ENCODE peak calls at places on chromosome 14, in ten cellular contexts. One of them, this sample, is unnamed.

GRCh38 chr14:24851837-24852236 is 198.1 kb downstream of the STXBP6 start:
- ATAC-seq in aorta: no peak
- ATAC-seq in upper lobe of right lung: peak; percentile 27
- ATAC-seq in T-cell: no peak
- ATAC-seq in stimulated activated naive CD8-positive, alpha-beta T cell treated with anti-CD3 and anti-CD28 coated beads, Interleukin-15, amount 100 ng/mL, for 72 hours: no peak
- ATAC-seq in central memory CD8-positive, alpha-beta T cell: no peak
- ATAC-seq in sciatic nerve: no peak
- ATAC-seq in activated CD8-positive, alpha-beta memory T cell treated with anti-CD3 and anti-CD28 coated beads, Interleukin-2, amount 10 ng/mL, durations not matched to agents 7 days and 5 days: no peak
- ATAC-seq in heart right ventricle: no peak
- ATAC-seq in right cardiac atrium: no peak
- ATAC-seq in this sample: no peak

GRCh38 chr14:38629412-38629811 is 373.5 kb upstream of the CLEC14A start:
- ATAC-seq in T-cell: no peak
- ATAC-seq in central memory CD8-positive, alpha-beta T cell: no peak
- ATAC-seq in upper lobe of right lung: no peak
- ATAC-seq in activated CD8-positive, alpha-beta memory T cell treated with anti-CD3 and anti-CD28 coated beads, Interleukin-2, amount 10 ng/mL, durations not matched to agents 7 days and 5 days: no peak
- ATAC-seq in sciatic nerve: no peak
- ATAC-seq in stimulated activated naive CD8-positive, alpha-beta T cell treated with anti-CD3 and anti-CD28 coated beads, Interleukin-15, amount 100 ng/mL, for 72 hours: no peak
- ATAC-seq in aorta: no peak
- ATAC-seq in right cardiac atrium: no peak
- ATAC-seq in heart right ventricle: no peak
- ATAC-seq in this sample: no peak

GRCh38 chr14:64209428-64210165 is 84.6 kb downstream of the ESR2 start:
- ATAC-seq in upper lobe of right lung: peak; percentile 81
- ATAC-seq in right cardiac atrium: peak; percentile 82
- ATAC-seq in activated CD8-positive, alpha-beta memory T cell treated with anti-CD3 and anti-CD28 coated beads, Interleukin-2, amount 10 ng/mL, durations not matched to agents 7 days and 5 days: no peak
- ATAC-seq in aorta: peak; percentile 5
- ATAC-seq in heart right ventricle: peak; percentile 78
- ATAC-seq in central memory CD8-positive, alpha-beta T cell: no peak
- ATAC-seq in T-cell: no peak
- ATAC-seq in sciatic nerve: peak; percentile 70
- ATAC-seq in stimulated activated naive CD8-positive, alpha-beta T cell treated with anti-CD3 and anti-CD28 coated beads, Interleukin-15, amount 100 ng/mL, for 72 hours: no peak
- ATAC-seq in this sample: peak; percentile 71

GRCh38 chr14:96945721-96946120 is 148.5 kb downstream of the VRK1 start:
- ATAC-seq in T-cell: no peak
- ATAC-seq in aorta: no peak
- ATAC-seq in upper lobe of right lung: no peak
- ATAC-seq in activated CD8-positive, alpha-beta memory T cell treated with anti-CD3 and anti-CD28 coated beads, Interleukin-2, amount 10 ng/mL, durations not matched to agents 7 days and 5 days: no peak
- ATAC-seq in right cardiac atrium: no peak
- ATAC-seq in stimulated activated naive CD8-positive, alpha-beta T cell treated with anti-CD3 and anti-CD28 coated beads, Interleukin-15, amount 100 ng/mL, for 72 hours: no peak
- ATAC-seq in sciatic nerve: no peak
- ATAC-seq in central memory CD8-positive, alpha-beta T cell: no peak
- ATAC-seq in heart right ventricle: no peak
- ATAC-seq in this sample: no peak

GRCh38 chr14:85447883-85448282 is 82.1 kb upstream of the FLRT2 start:
- ATAC-seq in aorta: no peak
- ATAC-seq in central memory CD8-positive, alpha-beta T cell: no peak
- ATAC-seq in upper lobe of right lung: no peak
- ATAC-seq in T-cell: no peak
- ATAC-seq in stimulated activated naive CD8-positive, alpha-beta T cell treated with anti-CD3 and anti-CD28 coated beads, Interleukin-15, amount 100 ng/mL, for 72 hours: no peak
- ATAC-seq in activated CD8-positive, alpha-beta memory T cell treated with anti-CD3 and anti-CD28 coated beads, Interleukin-2, amount 10 ng/mL, durations not matched to agents 7 days and 5 days: no peak
- ATAC-seq in right cardiac atrium: no peak
- ATAC-seq in heart right ventricle: no peak
- ATAC-seq in sciatic nerve: no peak
- ATAC-seq in this sample: no peak

GRCh38 chr14:94636744-94637412 is 24.7 kb downstream of the SERPINA3 start:
- ATAC-seq in central memory CD8-positive, alpha-beta T cell: no peak
- ATAC-seq in right cardiac atrium: no peak
- ATAC-seq in activated CD8-positive, alpha-beta memory T cell treated with anti-CD3 and anti-CD28 coated beads, Interleukin-2, amount 10 ng/mL, durations not matched to agents 7 days and 5 days: no peak
- ATAC-seq in stimulated activated naive CD8-positive, alpha-beta T cell treated with anti-CD3 and anti-CD28 coated beads, Interleukin-15, amount 100 ng/mL, for 72 hours: no peak
- ATAC-seq in upper lobe of right lung: no peak
- ATAC-seq in sciatic nerve: no peak
- ATAC-seq in T-cell: no peak
- ATAC-seq in heart right ventricle: no peak
- ATAC-seq in aorta: no peak
- ATAC-seq in this sample: no peak

GRCh38 chr14:54425068-54425467 is 16.1 kb downstream of the CNIH1 start:
- ATAC-seq in right cardiac atrium: no peak
- ATAC-seq in stimulated activated naive CD8-positive, alpha-beta T cell treated with anti-CD3 and anti-CD28 coated beads, Interleukin-15, amount 100 ng/mL, for 72 hours: no peak
- ATAC-seq in aorta: no peak
- ATAC-seq in heart right ventricle: no peak
- ATAC-seq in sciatic nerve: no peak
- ATAC-seq in T-cell: no peak
- ATAC-seq in activated CD8-positive, alpha-beta memory T cell treated with anti-CD3 and anti-CD28 coated beads, Interleukin-2, amount 10 ng/mL, durations not matched to agents 7 days and 5 days: no peak
- ATAC-seq in upper lobe of right lung: no peak
- ATAC-seq in central memory CD8-positive, alpha-beta T cell: no peak
- ATAC-seq in this sample: no peak

GRCh38 chr14:52926994-52927393 is 23.9 kb downstream of the FERMT2 start:
- ATAC-seq in T-cell: no peak
- ATAC-seq in activated CD8-positive, alpha-beta memory T cell treated with anti-CD3 and anti-CD28 coated beads, Interleukin-2, amount 10 ng/mL, durations not matched to agents 7 days and 5 days: no peak
- ATAC-seq in stimulated activated naive CD8-positive, alpha-beta T cell treated with anti-CD3 and anti-CD28 coated beads, Interleukin-15, amount 100 ng/mL, for 72 hours: no peak
- ATAC-seq in upper lobe of right lung: no peak
- ATAC-seq in central memory CD8-positive, alpha-beta T cell: no peak
- ATAC-seq in aorta: peak; percentile 56
- ATAC-seq in heart right ventricle: peak; percentile 29
- ATAC-seq in sciatic nerve: peak; percentile 71
- ATAC-seq in right cardiac atrium: peak; percentile 19
- ATAC-seq in this sample: peak; percentile 29

GRCh38 chr14:85701116-85701515 is 171.2 kb downstream of the FLRT2 start:
- ATAC-seq in activated CD8-positive, alpha-beta memory T cell treated with anti-CD3 and anti-CD28 coated beads, Interleukin-2, amount 10 ng/mL, durations not matched to agents 7 days and 5 days: no peak
- ATAC-seq in right cardiac atrium: no peak
- ATAC-seq in aorta: no peak
- ATAC-seq in T-cell: no peak
- ATAC-seq in central memory CD8-positive, alpha-beta T cell: no peak
- ATAC-seq in heart right ventricle: no peak
- ATAC-seq in stimulated activated naive CD8-positive, alpha-beta T cell treated with anti-CD3 and anti-CD28 coated beads, Interleukin-15, amount 100 ng/mL, for 72 hours: no peak
- ATAC-seq in upper lobe of right lung: no peak
- ATAC-seq in sciatic nerve: no peak
- ATAC-seq in this sample: no peak

GRCh38 chr14:39467889-39468524 is 35.8 kb upstream of the FBXO33 start:
- ATAC-seq in heart right ventricle: no peak
- ATAC-seq in central memory CD8-positive, alpha-beta T cell: no peak
- ATAC-seq in right cardiac atrium: no peak
- ATAC-seq in stimulated activated naive CD8-positive, alpha-beta T cell treated with anti-CD3 and anti-CD28 coated beads, Interleukin-15, amount 100 ng/mL, for 72 hours: peak; percentile 70
- ATAC-seq in T-cell: no peak
- ATAC-seq in sciatic nerve: no peak
- ATAC-seq in activated CD8-positive, alpha-beta memory T cell treated with anti-CD3 and anti-CD28 coated beads, Interleukin-2, amount 10 ng/mL, durations not matched to agents 7 days and 5 days: peak; percentile 64
- ATAC-seq in aorta: no peak
- ATAC-seq in upper lobe of right lung: peak; percentile 71
- ATAC-seq in this sample: no peak

GRCh38 chr14:67850066-67850830 is 30.7 kb downstream of the RAD51B start:
- ATAC-seq in aorta: no peak
- ATAC-seq in T-cell: no peak
- ATAC-seq in sciatic nerve: no peak
- ATAC-seq in right cardiac atrium: no peak
- ATAC-seq in upper lobe of right lung: no peak
- ATAC-seq in stimulated activated naive CD8-positive, alpha-beta T cell treated with anti-CD3 and anti-CD28 coated beads, Interleukin-15, amount 100 ng/mL, for 72 hours: no peak
- ATAC-seq in central memory CD8-positive, alpha-beta T cell: no peak
- ATAC-seq in activated CD8-positive, alpha-beta memory T cell treated with anti-CD3 and anti-CD28 coated beads, Interleukin-2, amount 10 ng/mL, durations not matched to agents 7 days and 5 days: no peak
- ATAC-seq in heart right ventricle: no peak
- ATAC-seq in this sample: no peak

GRCh38 chr14:70887207-70888150 is 19.8 kb upstream of the PCNX1 start:
- ATAC-seq in right cardiac atrium: no peak
- ATAC-seq in sciatic nerve: peak; percentile 71
- ATAC-seq in T-cell: no peak
- ATAC-seq in activated CD8-positive, alpha-beta memory T cell treated with anti-CD3 and anti-CD28 coated beads, Interleukin-2, amount 10 ng/mL, durations not matched to agents 7 days and 5 days: peak; percentile 21
- ATAC-seq in stimulated activated naive CD8-positive, alpha-beta T cell treated with anti-CD3 and anti-CD28 coated beads, Interleukin-15, amount 100 ng/mL, for 72 hours: peak; percentile 44
- ATAC-seq in heart right ventricle: no peak
- ATAC-seq in central memory CD8-positive, alpha-beta T cell: no peak
- ATAC-seq in upper lobe of right lung: peak; percentile 49
- ATAC-seq in aorta: no peak
- ATAC-seq in this sample: peak; percentile 70

GRCh38 chr14:91444335-91445020 is 26.9 kb upstream of the CCDC88C start:
- ATAC-seq in stimulated activated naive CD8-positive, alpha-beta T cell treated with anti-CD3 and anti-CD28 coated beads, Interleukin-15, amount 100 ng/mL, for 72 hours: no peak
- ATAC-seq in sciatic nerve: no peak
- ATAC-seq in right cardiac atrium: no peak
- ATAC-seq in heart right ventricle: no peak
- ATAC-seq in activated CD8-positive, alpha-beta memory T cell treated with anti-CD3 and anti-CD28 coated beads, Interleukin-2, amount 10 ng/mL, durations not matched to agents 7 days and 5 days: no peak
- ATAC-seq in upper lobe of right lung: no peak
- ATAC-seq in aorta: no peak
- ATAC-seq in T-cell: no peak
- ATAC-seq in central memory CD8-positive, alpha-beta T cell: no peak
- ATAC-seq in this sample: no peak

GRCh38 chr14:23078692-23079116 is 16.2 kb downstream of the ACIN1 start:
- ATAC-seq in central memory CD8-positive, alpha-beta T cell: no peak
- ATAC-seq in sciatic nerve: peak; percentile 97
- ATAC-seq in aorta: peak; percentile 91
- ATAC-seq in stimulated activated naive CD8-positive, alpha-beta T cell treated with anti-CD3 and anti-CD28 coated beads, Interleukin-15, amount 100 ng/mL, for 72 hours: no peak
- ATAC-seq in upper lobe of right lung: peak; percentile 96
- ATAC-seq in right cardiac atrium: peak; percentile 79
- ATAC-seq in T-cell: no peak
- ATAC-seq in heart right ventricle: peak; percentile 78
- ATAC-seq in activated CD8-positive, alpha-beta memory T cell treated with anti-CD3 and anti-CD28 coated beads, Interleukin-2, amount 10 ng/mL, durations not matched to agents 7 days and 5 days: no peak
- ATAC-seq in this sample: peak; percentile 98

GRCh38 chr14:86334355-86334754 is 804.4 kb downstream of the FLRT2 start:
- ATAC-seq in sciatic nerve: no peak
- ATAC-seq in right cardiac atrium: no peak
- ATAC-seq in upper lobe of right lung: no peak
- ATAC-seq in heart right ventricle: no peak
- ATAC-seq in stimulated activated naive CD8-positive, alpha-beta T cell treated with anti-CD3 and anti-CD28 coated beads, Interleukin-15, amount 100 ng/mL, for 72 hours: no peak
- ATAC-seq in aorta: no peak
- ATAC-seq in activated CD8-positive, alpha-beta memory T cell treated with anti-CD3 and anti-CD28 coated beads, Interleukin-2, amount 10 ng/mL, durations not matched to agents 7 days and 5 days: no peak
- ATAC-seq in T-cell: no peak
- ATAC-seq in central memory CD8-positive, alpha-beta T cell: no peak
- ATAC-seq in this sample: no peak

GRCh38 chr14:68977137-68977740 is 1.9 kb downstream of the ACTN1 start:
- ATAC-seq in stimulated activated naive CD8-positive, alpha-beta T cell treated with anti-CD3 and anti-CD28 coated beads, Interleukin-15, amount 100 ng/mL, for 72 hours: peak; percentile 55
- ATAC-seq in aorta: peak; percentile 28
- ATAC-seq in heart right ventricle: peak; percentile 10
- ATAC-seq in central memory CD8-positive, alpha-beta T cell: no peak
- ATAC-seq in T-cell: peak; percentile 1
- ATAC-seq in sciatic nerve: peak; percentile 28
- ATAC-seq in upper lobe of right lung: no peak
- ATAC-seq in right cardiac atrium: peak; percentile 0
- ATAC-seq in activated CD8-positive, alpha-beta memory T cell treated with anti-CD3 and anti-CD28 coated beads, Interleukin-2, amount 10 ng/mL, durations not matched to agents 7 days and 5 days: peak; percentile 7
- ATAC-seq in this sample: no peak

GRCh38 chr14:39469094-39469710 is 37.0 kb upstream of the FBXO33 start:
- ATAC-seq in aorta: no peak
- ATAC-seq in right cardiac atrium: peak; percentile 33
- ATAC-seq in heart right ventricle: no peak
- ATAC-seq in T-cell: peak; percentile 61
- ATAC-seq in activated CD8-positive, alpha-beta memory T cell treated with anti-CD3 and anti-CD28 coated beads, Interleukin-2, amount 10 ng/mL, durations not matched to agents 7 days and 5 days: peak; percentile 72
- ATAC-seq in central memory CD8-positive, alpha-beta T cell: no peak
- ATAC-seq in upper lobe of right lung: peak; percentile 57
- ATAC-seq in stimulated activated naive CD8-positive, alpha-beta T cell treated with anti-CD3 and anti-CD28 coated beads, Interleukin-15, amount 100 ng/mL, for 72 hours: peak; percentile 90
- ATAC-seq in sciatic nerve: peak; percentile 81
- ATAC-seq in this sample: no peak

GRCh38 chr14:72758420-72758819 is 135.5 kb downstream of the DPF3 start:
- ATAC-seq in sciatic nerve: no peak
- ATAC-seq in aorta: no peak
- ATAC-seq in heart right ventricle: no peak
- ATAC-seq in activated CD8-positive, alpha-beta memory T cell treated with anti-CD3 and anti-CD28 coated beads, Interleukin-2, amount 10 ng/mL, durations not matched to agents 7 days and 5 days: no peak
- ATAC-seq in right cardiac atrium: no peak
- ATAC-seq in upper lobe of right lung: no peak
- ATAC-seq in T-cell: no peak
- ATAC-seq in central memory CD8-positive, alpha-beta T cell: no peak
- ATAC-seq in stimulated activated naive CD8-positive, alpha-beta T cell treated with anti-CD3 and anti-CD28 coated beads, Interleukin-15, amount 100 ng/mL, for 72 hours: no peak
- ATAC-seq in this sample: no peak

GRCh38 chr14:65225299-65226159 is 123.2 kb upstream of the MAX start:
- ATAC-seq in sciatic nerve: no peak
- ATAC-seq in upper lobe of right lung: no peak
- ATAC-seq in right cardiac atrium: no peak
- ATAC-seq in aorta: no peak
- ATAC-seq in heart right ventricle: no peak
- ATAC-seq in activated CD8-positive, alpha-beta memory T cell treated with anti-CD3 and anti-CD28 coated beads, Interleukin-2, amount 10 ng/mL, durations not matched to agents 7 days and 5 days: no peak
- ATAC-seq in stimulated activated naive CD8-positive, alpha-beta T cell treated with anti-CD3 and anti-CD28 coated beads, Interleukin-15, amount 100 ng/mL, for 72 hours: no peak
- ATAC-seq in central memory CD8-positive, alpha-beta T cell: no peak
- ATAC-seq in T-cell: no peak
- ATAC-seq in this sample: no peak

GRCh38 chr14:75539165-75539561 is 16.9 kb downstream of the BATF start:
- ATAC-seq in sciatic nerve: no peak
- ATAC-seq in activated CD8-positive, alpha-beta memory T cell treated with anti-CD3 and anti-CD28 coated beads, Interleukin-2, amount 10 ng/mL, durations not matched to agents 7 days and 5 days: no peak
- ATAC-seq in upper lobe of right lung: no peak
- ATAC-seq in central memory CD8-positive, alpha-beta T cell: no peak
- ATAC-seq in right cardiac atrium: no peak
- ATAC-seq in T-cell: no peak
- ATAC-seq in stimulated activated naive CD8-positive, alpha-beta T cell treated with anti-CD3 and anti-CD28 coated beads, Interleukin-15, amount 100 ng/mL, for 72 hours: no peak
- ATAC-seq in heart right ventricle: no peak
- ATAC-seq in aorta: no peak
- ATAC-seq in this sample: no peak

GRCh38 chr14:77045570-77045890 is 17.0 kb upstream of the IRF2BPL start:
- ATAC-seq in T-cell: no peak
- ATAC-seq in activated CD8-positive, alpha-beta memory T cell treated with anti-CD3 and anti-CD28 coated beads, Interleukin-2, amount 10 ng/mL, durations not matched to agents 7 days and 5 days: no peak
- ATAC-seq in heart right ventricle: no peak
- ATAC-seq in right cardiac atrium: peak; percentile 23
- ATAC-seq in sciatic nerve: no peak
- ATAC-seq in upper lobe of right lung: peak; percentile 79
- ATAC-seq in aorta: no peak
- ATAC-seq in stimulated activated naive CD8-positive, alpha-beta T cell treated with anti-CD3 and anti-CD28 coated beads, Interleukin-15, amount 100 ng/mL, for 72 hours: no peak
- ATAC-seq in central memory CD8-positive, alpha-beta T cell: no peak
- ATAC-seq in this sample: no peak

GRCh38 chr14:104977008-104977680 is 1.0 kb downstream of the AHNAK2 start:
- ATAC-seq in central memory CD8-positive, alpha-beta T cell: no peak
- ATAC-seq in heart right ventricle: no peak
- ATAC-seq in T-cell: no peak
- ATAC-seq in right cardiac atrium: no peak
- ATAC-seq in upper lobe of right lung: no peak
- ATAC-seq in activated CD8-positive, alpha-beta memory T cell treated with anti-CD3 and anti-CD28 coated beads, Interleukin-2, amount 10 ng/mL, durations not matched to agents 7 days and 5 days: no peak
- ATAC-seq in sciatic nerve: no peak
- ATAC-seq in stimulated activated naive CD8-positive, alpha-beta T cell treated with anti-CD3 and anti-CD28 coated beads, Interleukin-15, amount 100 ng/mL, for 72 hours: no peak
- ATAC-seq in aorta: no peak
- ATAC-seq in this sample: no peak

GRCh38 chr14:21712039-21712438 is 38.4 kb upstream of the OR4E1 start:
- ATAC-seq in activated CD8-positive, alpha-beta memory T cell treated with anti-CD3 and anti-CD28 coated beads, Interleukin-2, amount 10 ng/mL, durations not matched to agents 7 days and 5 days: peak; percentile 39
- ATAC-seq in T-cell: no peak
- ATAC-seq in sciatic nerve: no peak
- ATAC-seq in central memory CD8-positive, alpha-beta T cell: peak; percentile 49
- ATAC-seq in upper lobe of right lung: no peak
- ATAC-seq in aorta: no peak
- ATAC-seq in heart right ventricle: no peak
- ATAC-seq in right cardiac atrium: no peak
- ATAC-seq in stimulated activated naive CD8-positive, alpha-beta T cell treated with anti-CD3 and anti-CD28 coated beads, Interleukin-15, amount 100 ng/mL, for 72 hours: peak; percentile 54
- ATAC-seq in this sample: no peak

GRCh38 chr14:95317817-95318343 is 1.8 kb downstream of the CLMN start:
- ATAC-seq in sciatic nerve: no peak
- ATAC-seq in stimulated activated naive CD8-positive, alpha-beta T cell treated with anti-CD3 and anti-CD28 coated beads, Interleukin-15, amount 100 ng/mL, for 72 hours: no peak
- ATAC-seq in upper lobe of right lung: no peak
- ATAC-seq in aorta: no peak
- ATAC-seq in heart right ventricle: no peak
- ATAC-seq in central memory CD8-positive, alpha-beta T cell: no peak
- ATAC-seq in activated CD8-positive, alpha-beta memory T cell treated with anti-CD3 and anti-CD28 coated beads, Interleukin-2, amount 10 ng/mL, durations not matched to agents 7 days and 5 days: no peak
- ATAC-seq in right cardiac atrium: no peak
- ATAC-seq in T-cell: no peak
- ATAC-seq in this sample: no peak

GRCh38 chr14:26194816-26195215 is 403.0 kb downstream of the NOVA1 start:
- ATAC-seq in right cardiac atrium: no peak
- ATAC-seq in T-cell: no peak
- ATAC-seq in upper lobe of right lung: no peak
- ATAC-seq in sciatic nerve: no peak
- ATAC-seq in central memory CD8-positive, alpha-beta T cell: no peak
- ATAC-seq in activated CD8-positive, alpha-beta memory T cell treated with anti-CD3 and anti-CD28 coated beads, Interleukin-2, amount 10 ng/mL, durations not matched to agents 7 days and 5 days: no peak
- ATAC-seq in aorta: no peak
- ATAC-seq in stimulated activated naive CD8-positive, alpha-beta T cell treated with anti-CD3 and anti-CD28 coated beads, Interleukin-15, amount 100 ng/mL, for 72 hours: no peak
- ATAC-seq in heart right ventricle: no peak
- ATAC-seq in this sample: no peak

GRCh38 chr14:24283796-24284460 is 12.5 kb upstream of the RABGGTA start:
- ATAC-seq in upper lobe of right lung: no peak
- ATAC-seq in T-cell: no peak
- ATAC-seq in aorta: no peak
- ATAC-seq in central memory CD8-positive, alpha-beta T cell: no peak
- ATAC-seq in right cardiac atrium: no peak
- ATAC-seq in stimulated activated naive CD8-positive, alpha-beta T cell treated with anti-CD3 and anti-CD28 coated beads, Interleukin-15, amount 100 ng/mL, for 72 hours: no peak
- ATAC-seq in sciatic nerve: no peak
- ATAC-seq in activated CD8-positive, alpha-beta memory T cell treated with anti-CD3 and anti-CD28 coated beads, Interleukin-2, amount 10 ng/mL, durations not matched to agents 7 days and 5 days: no peak
- ATAC-seq in heart right ventricle: no peak
- ATAC-seq in this sample: no peak

GRCh38 chr14:89190779-89191513 is 226.1 kb downstream of the FOXN3 start:
- ATAC-seq in central memory CD8-positive, alpha-beta T cell: no peak
- ATAC-seq in activated CD8-positive, alpha-beta memory T cell treated with anti-CD3 and anti-CD28 coated beads, Interleukin-2, amount 10 ng/mL, durations not matched to agents 7 days and 5 days: no peak
- ATAC-seq in stimulated activated naive CD8-positive, alpha-beta T cell treated with anti-CD3 and anti-CD28 coated beads, Interleukin-15, amount 100 ng/mL, for 72 hours: no peak
- ATAC-seq in aorta: no peak
- ATAC-seq in right cardiac atrium: no peak
- ATAC-seq in T-cell: no peak
- ATAC-seq in upper lobe of right lung: no peak
- ATAC-seq in heart right ventricle: no peak
- ATAC-seq in sciatic nerve: no peak
- ATAC-seq in this sample: no peak

GRCh38 chr14:70802379-70802778 is 6.9 kb downstream of the MAP3K9 start:
- ATAC-seq in upper lobe of right lung: no peak
- ATAC-seq in heart right ventricle: no peak
- ATAC-seq in central memory CD8-positive, alpha-beta T cell: no peak
- ATAC-seq in T-cell: no peak
- ATAC-seq in sciatic nerve: no peak
- ATAC-seq in right cardiac atrium: no peak
- ATAC-seq in stimulated activated naive CD8-positive, alpha-beta T cell treated with anti-CD3 and anti-CD28 coated beads, Interleukin-15, amount 100 ng/mL, for 72 hours: peak; percentile 46
- ATAC-seq in aorta: no peak
- ATAC-seq in activated CD8-positive, alpha-beta memory T cell treated with anti-CD3 and anti-CD28 coated beads, Interleukin-2, amount 10 ng/mL, durations not matched to agents 7 days and 5 days: no peak
- ATAC-seq in this sample: no peak

This sample was measured in gastroesophageal sphincter.